ENCODE peak calls at places on chromosomes 12 and 14, in eight cellular contexts. L is sigmoid colon, B is GM23248, I is H9, J is small intestine, D is right atrium auricular region, Q is OCI-LY7, Z is left ventricle myocardium inferior. K is an unnamed sample.

GRCh38 chr12:52903855-52904508 is 894 bp downstream of the KRT8 start:
- DNase-seq in L (no peak), B (peak), I (peak), J (peak), D (no peak), Q (no peak), Z (peak), K (peak)

GRCh38 chr12:42296503-42297109 is 29.3 kb downstream of the ZCRB1 start:
- DNase-seq in L (no peak), B (peak), I (no peak), J (peak), D (no peak), Q (peak), Z (no peak), K (no peak)

GRCh38 chr14:24368562-24369252 is 723 bp downstream of the NFATC4 start:
- DNase-seq in L (peak), B (peak), I (peak), J (no peak), D (no peak), Q (peak), Z (peak), K (peak)

GRCh38 chr14:44833376-44833775 is 128.4 kb downstream of the KLHL28 start:
- DNase-seq in L (no peak), B (peak), I (no peak), J (no peak), D (no peak), Q (no peak), Z (no peak), K (no peak)

GRCh38 chr12:93029091-93029490 is 100.0 kb upstream of the EEA1 start:
- DNase-seq in L (no peak), B (no peak), I (no peak), J (no peak), D (no peak), Q (no peak), Z (peak), K (no peak)

GRCh38 chr12:82527165-82527780 is 159.4 kb upstream of the TMTC2 start:
- DNase-seq in L (no peak), B (peak), I (no peak), J (peak), D (no peak), Q (peak), Z (no peak), K (peak)

GRCh38 chr12:66491812-66492361 is 187.0 kb downstream of the GRIP1 start:
- DNase-seq in L (no peak), B (no peak), I (no peak), J (no peak), D (no peak), Q (no peak), Z (no peak), K (no peak)

GRCh38 chr12:124764870-124765570 is 98.6 kb downstream of the SCARB1 start:
- DNase-seq in L (peak), B (peak), I (no peak), J (no peak), D (no peak), Q (no peak), Z (no peak), K (peak)

GRCh38 chr12:10365716-10366433 is 24.0 kb downstream of the KLRK1 start:
- DNase-seq in L (no peak), B (peak), I (no peak), J (peak), D (no peak), Q (no peak), Z (no peak), K (peak)

GRCh38 chr12:2998789-2999264 is 39.6 kb downstream of the TEAD4 start:
- DNase-seq in L (no peak), B (peak), I (peak), J (no peak), D (peak), Q (no peak), Z (peak), K (peak)

GRCh38 chr14:94383777-94384176 is 4.6 kb downstream of the SERPINA1 start:
- DNase-seq in L (peak), B (no peak), I (peak), J (no peak), D (no peak), Q (no peak), Z (no peak), K (no peak)

GRCh38 chr14:82642425-82642824 is 1108.8 kb upstream of the SEL1L start:
- DNase-seq in L (no peak), B (no peak), I (peak), J (peak), D (no peak), Q (no peak), Z (no peak), K (no peak)

GRCh38 chr12:73991138-73991537 is 546.5 kb upstream of the ATXN7L3B start:
- DNase-seq in L (no peak), B (no peak), I (no peak), J (no peak), D (no peak), Q (no peak), Z (no peak), K (no peak)

GRCh38 chr14:35808076-35808657 is 928 bp downstream of the RALGAPA1 start:
- DNase-seq in L (no peak), B (peak), I (no peak), J (peak), D (no peak), Q (peak), Z (no peak), K (no peak)

GRCh38 chr12:30930238-30931010 is 3.9 kb downstream of the TSPAN11 start:
- DNase-seq in L (no peak), B (no peak), I (no peak), J (no peak), D (peak), Q (no peak), Z (no peak), K (no peak)

GRCh38 chr12:30931222-30931621 is 4.7 kb downstream of the TSPAN11 start:
- DNase-seq in L (no peak), B (no peak), I (no peak), J (no peak), D (no peak), Q (no peak), Z (no peak), K (no peak)

GRCh38 chr12:30927210-30927576 is 645 bp downstream of the TSPAN11 start:
- DNase-seq in L (no peak), B (peak), I (no peak), J (no peak), D (no peak), Q (no peak), Z (no peak), K (no peak)

GRCh38 chr12:30926243-30927209 is at the start of gene TSPAN11:
- DNase-seq in L (no peak), B (peak), I (peak), J (no peak), D (no peak), Q (no peak), Z (peak), K (peak)

GRCh38 chr12:30928356-30929264 is 2.1 kb downstream of the TSPAN11 start:
- DNase-seq in L (no peak), B (no peak), I (peak), J (no peak), D (peak), Q (no peak), Z (peak), K (no peak)
- H3K27ac ChIP-seq in L (no peak), B (no peak), I (no peak), J (no peak), D (no peak), Q (no peak), Z (no peak), K (no peak)

GRCh38 chr12:62192486-62193250 is 67.5 kb upstream of the USP15 start:
- DNase-seq in L (peak), B (peak), I (peak), J (peak), D (no peak), Q (peak), Z (peak), K (peak)
- H3K27ac ChIP-seq in L (no peak), B (no peak), I (no peak), J (no peak), D (no peak), Q (no peak), Z (no peak), K (no peak)

DNA sequence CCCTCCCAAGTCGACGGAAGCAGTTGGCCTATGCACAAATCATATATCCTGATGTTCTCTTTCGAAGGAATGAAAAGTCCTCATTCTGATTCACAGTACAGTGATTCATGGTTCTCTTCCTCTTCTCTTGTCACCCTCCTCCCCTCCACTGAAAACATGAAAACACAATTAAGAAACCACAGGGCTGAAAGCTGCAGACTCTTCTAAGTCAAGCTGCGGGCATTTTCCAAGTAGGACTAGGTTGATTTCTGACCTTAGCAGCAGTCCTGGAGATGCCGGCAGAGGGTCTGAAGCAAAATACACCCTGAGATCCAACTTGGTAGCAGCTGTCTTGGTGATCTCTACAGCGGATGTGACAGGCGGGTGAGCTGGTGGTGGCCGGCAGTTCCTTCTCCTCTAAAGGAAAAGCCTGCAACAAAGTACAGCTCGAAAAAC is 6.2 kb downstream of the TMCC3 start:
- DNase-seq in L (no peak), B (peak), I (no peak), J (no peak), D (no peak), Q (peak), Z (no peak), K (peak)
- H3K27ac ChIP-seq in L (peak), B (peak), I (no peak), J (peak), D (peak), Q (no peak), Z (peak), K (peak)

GRCh38 chr12:121669525-121669908 is at the start of gene MORN3:
- DNase-seq in L (no peak), B (no peak), I (no peak), J (no peak), D (no peak), Q (no peak), Z (no peak), K (no peak)

GRCh38 chr12:121668750-121669524 is 517 bp downstream of the MORN3 start:
- DNase-seq in L (no peak), B (peak), I (peak), J (no peak), D (no peak), Q (peak), Z (no peak), K (no peak)

GRCh38 chr12:121678305-121678704 is 8.9 kb upstream of the MORN3 start:
- DNase-seq in L (no peak), B (no peak), I (no peak), J (no peak), D (no peak), Q (no peak), Z (no peak), K (no peak)

GRCh38 chr12:121676190-121676589 is 6.7 kb upstream of the MORN3 start:
- DNase-seq in L (no peak), B (no peak), I (peak), J (no peak), D (no peak), Q (no peak), Z (no peak), K (no peak)

DNA sequence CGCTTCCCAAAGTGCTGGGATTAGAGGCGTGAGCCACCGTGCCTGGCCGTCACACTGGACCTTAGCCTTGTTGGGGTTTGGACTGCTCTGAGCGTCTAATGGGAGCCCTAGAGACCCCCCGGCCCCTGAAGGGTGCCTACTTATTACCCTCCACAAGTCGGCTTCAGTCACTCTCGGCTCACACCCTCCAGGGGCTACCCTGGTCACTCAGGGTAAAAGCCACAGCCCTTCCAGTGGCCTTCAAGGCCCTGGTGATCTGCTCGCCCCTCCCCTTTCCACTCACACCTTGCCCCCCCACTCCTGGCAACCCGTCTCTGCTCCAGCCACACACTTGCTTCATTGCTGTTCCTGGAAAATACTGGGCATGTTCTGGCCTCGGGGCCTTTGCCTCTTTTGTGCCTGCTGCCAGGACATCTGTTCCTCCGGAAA is 3.6 kb upstream of the MORN3 start:
- DNase-seq in L (peak), B (peak), I (peak), J (peak), D (no peak), Q (no peak), Z (no peak), K (no peak)
- H3K27ac ChIP-seq in L (peak), B (no peak), I (no peak), J (peak), D (no peak), Q (no peak), Z (peak), K (no peak)

GRCh38 chr12:127162902-127163301 is 1104.1 kb upstream of the TMEM132C start:
- DNase-seq in L (no peak), B (peak), I (no peak), J (no peak), D (no peak), Q (no peak), Z (no peak), K (peak)

GRCh38 chr12:127158385-127159061 is 1108.4 kb upstream of the TMEM132C start:
- DNase-seq in L (no peak), B (no peak), I (no peak), J (no peak), D (no peak), Q (no peak), Z (no peak), K (no peak)

GRCh38 chr12:127165567-127166392 is 1101.2 kb upstream of the TMEM132C start:
- DNase-seq in L (peak), B (peak), I (peak), J (peak), D (peak), Q (no peak), Z (peak), K (peak)

GRCh38 chr12:127162307-127162706 is 1104.7 kb upstream of the TMEM132C start:
- DNase-seq in L (no peak), B (no peak), I (peak), J (no peak), D (no peak), Q (no peak), Z (no peak), K (no peak)

GRCh38 chr12:127161466-127161865 is 1105.5 kb upstream of the TMEM132C start:
- DNase-seq in L (no peak), B (no peak), I (no peak), J (no peak), D (no peak), Q (no peak), Z (no peak), K (no peak)
- H3K27ac ChIP-seq in L (no peak), B (no peak), I (no peak), J (no peak), D (no peak), Q (no peak), Z (no peak), K (no peak)

GRCh38 chr12:132145334-132145733 is 1.1 kb downstream of the NOC4L start:
- DNase-seq in L (no peak), B (no peak), I (no peak), J (no peak), D (no peak), Q (no peak), Z (no peak), K (no peak)

GRCh38 chr12:132146098-132146497 is 1.8 kb downstream of the NOC4L start:
- DNase-seq in L (no peak), B (no peak), I (no peak), J (no peak), D (no peak), Q (no peak), Z (no peak), K (no peak)

GRCh38 chr12:132142679-132143327 is 1.3 kb downstream of the DDX51 start:
- DNase-seq in L (no peak), B (no peak), I (no peak), J (no peak), D (no peak), Q (no peak), Z (no peak), K (no peak)

GRCh38 chr12:132143328-132144071 is 619 bp downstream of the DDX51 start:
- DNase-seq in L (no peak), B (peak), I (no peak), J (peak), D (no peak), Q (peak), Z (no peak), K (no peak)

DNA sequence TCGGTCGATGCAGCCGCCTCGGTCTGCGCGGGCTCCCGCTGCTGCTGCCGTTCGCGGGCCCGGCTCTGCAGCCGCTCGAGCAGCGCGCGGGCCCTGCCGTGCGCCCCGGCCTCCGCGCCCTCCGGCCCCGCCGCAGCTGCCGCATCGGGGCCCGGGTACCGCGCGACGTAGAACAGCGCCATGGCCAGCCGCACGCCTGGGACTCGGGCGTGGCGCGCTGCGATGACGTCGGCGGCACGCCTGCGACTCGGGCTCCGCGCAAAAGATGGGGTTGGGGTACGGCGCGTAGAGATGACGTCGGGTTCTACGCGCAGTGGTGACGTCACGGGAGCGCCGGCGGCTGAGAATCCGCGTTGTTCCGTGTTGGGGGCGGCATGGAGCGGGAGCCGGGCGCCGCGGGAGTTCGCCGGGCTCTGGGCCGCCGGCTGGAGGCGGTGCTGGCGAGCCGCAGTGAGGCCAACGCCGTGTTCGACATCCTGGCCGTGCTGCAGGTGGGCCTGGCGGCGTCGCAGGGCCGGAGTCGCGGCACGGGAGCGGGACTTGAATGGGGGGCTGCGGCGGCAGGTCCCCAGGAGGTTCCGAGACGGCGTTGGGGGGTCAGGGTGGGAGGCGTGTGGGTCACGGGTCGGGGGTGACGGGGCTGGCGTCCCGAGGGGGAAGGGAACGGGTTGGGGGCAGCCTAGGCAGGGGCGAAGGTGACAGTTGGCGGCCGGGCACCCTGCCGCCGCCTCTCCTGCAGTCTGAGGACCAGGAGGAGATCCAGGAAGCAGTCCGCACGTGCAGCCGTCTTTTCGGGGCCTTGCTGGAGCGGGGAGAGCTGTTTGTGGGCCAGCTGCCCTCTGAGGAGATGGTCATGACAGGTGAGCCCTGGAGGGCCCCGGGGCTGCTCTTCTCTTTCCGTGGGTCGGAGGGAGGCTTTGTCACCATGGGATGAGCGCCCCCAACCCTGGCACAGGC is at the start of the genes DDX51 and NOC4L:
- DNase-seq in L (peak), B (peak), I (peak), J (peak), D (peak), Q (peak), Z (peak), K (peak)
- H3K27ac ChIP-seq in L (peak), B (peak), I (no peak), J (peak), D (peak), Q (peak), Z (peak), K (peak)

DNA sequence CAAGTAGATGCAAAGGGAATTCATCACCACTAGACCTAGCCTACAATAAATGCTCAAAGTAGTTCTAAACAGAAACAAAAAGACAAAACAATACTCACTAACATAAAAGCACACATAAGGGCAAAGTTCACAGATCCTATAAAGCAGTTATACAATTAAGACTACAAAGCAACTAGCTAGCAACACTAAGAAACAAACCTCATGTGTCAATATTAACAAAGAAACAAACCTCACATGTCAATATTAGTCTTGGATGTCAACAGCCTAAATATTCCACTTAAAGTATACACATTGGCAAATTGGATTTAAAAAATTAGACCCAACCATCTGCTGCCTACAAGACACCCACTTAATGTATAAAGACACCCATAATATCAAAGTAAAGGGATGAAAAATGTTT is 152.7 kb downstream of the KCNK10 start:
- DNase-seq in L (no peak), B (no peak), I (no peak), J (peak), D (no peak), Q (no peak), Z (no peak), K (no peak)
- H3K27ac ChIP-seq in L (no peak), B (no peak), I (no peak), J (no peak), D (no peak), Q (no peak), Z (no peak), K (no peak)

GRCh38 chr12:120438495-120439198 is 734 bp downstream of the COX6A1 start:
- DNase-seq in L (no peak), B (peak), I (no peak), J (peak), D (no peak), Q (peak), Z (no peak), K (no peak)

GRCh38 chr12:120444676-120445075 is 1.5 kb downstream of the TRIAP1 start:
- DNase-seq in L (no peak), B (no peak), I (no peak), J (no peak), D (no peak), Q (no peak), Z (no peak), K (no peak)

GRCh38 chr12:120437735-120438494 is at the start of gene COX6A1:
- DNase-seq in L (peak), B (peak), I (peak), J (peak), D (peak), Q (peak), Z (peak), K (peak)

DNA sequence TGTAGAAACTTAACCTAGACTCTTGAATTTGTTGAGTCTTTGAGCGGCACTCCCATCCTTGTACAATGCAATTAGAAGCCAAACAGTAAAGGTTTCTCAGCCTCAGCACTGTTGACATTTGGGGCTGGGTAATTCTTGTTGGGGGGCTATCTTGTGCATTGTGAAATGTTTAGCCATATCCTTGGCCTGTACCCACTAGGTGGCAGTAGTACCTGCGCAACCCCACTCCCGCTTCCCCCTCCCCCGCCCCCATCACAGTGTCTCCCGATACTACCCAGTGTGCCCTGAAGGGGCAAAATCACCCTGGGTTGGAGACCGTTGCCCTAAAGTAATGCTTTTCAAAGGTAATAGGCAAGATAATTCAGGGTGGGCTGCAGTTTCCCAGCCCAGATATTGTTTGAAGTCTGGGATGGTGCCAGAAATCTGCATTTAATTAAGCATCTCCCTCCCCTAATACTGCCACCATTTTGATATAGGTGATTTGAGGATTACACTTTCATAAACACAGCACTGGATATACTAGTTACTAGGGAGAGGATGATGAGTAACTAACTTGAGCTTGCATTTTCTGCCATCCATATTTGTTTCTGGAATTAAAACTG is 1.8 kb downstream of the COX6A1 start:
- DNase-seq in L (no peak), B (peak), I (peak), J (peak), D (no peak), Q (peak), Z (peak), K (peak)
- H3K27ac ChIP-seq in L (no peak), B (no peak), I (no peak), J (no peak), D (no peak), Q (no peak), Z (peak), K (no peak)